ENCODE peak calls at places on chromosomes 7 and 10, in six cellular contexts. D is colonic mucosa; L is heart right ventricle; T is CD8-positive, alpha-beta T cell; P is esophagus squamous epithelium; I is tibial artery. O is an unnamed sample.

GRCh38 chr10:4249841-4250496 is 465.0 kb upstream of the KLF6 start:
- DNase-seq in D (no peak), I (no peak), L (no peak), P (no peak), T (no peak), O (no peak)

GRCh38 chr10:89160339-89160738 is 46.8 kb downstream of the CH25H start:
- DNase-seq in D (no peak), L (no peak), P (no peak), T (no peak), I (no peak), O (no peak)

GRCh38 chr10:1544929-1545328 is 192.4 kb downstream of the ADARB2 start:
- DNase-seq in I (no peak), D (no peak), T (no peak), L (no peak), P (no peak), O (no peak)

GRCh38 chr10:32788359-32788758 is 169.7 kb downstream of the ITGB1 start:
- DNase-seq in P (no peak), T (no peak), L (no peak), D (no peak), I (no peak), O (no peak)

GRCh38 chr7:97018775-97019535 is 5.7 kb downstream of the DLX5 start:
- DNase-seq in I (no peak), T (no peak), D (no peak), L (no peak), P (no peak), O (no peak)

GRCh38 chr7:55515569-55516279 is 56.6 kb downstream of the VOPP1 start:
- DNase-seq in T (no peak), P (no peak), D (no peak), I (no peak), L (peak), O (no peak)

GRCh38 chr10:102475451-102476040 is 24.2 kb upstream of the C10orf95 start:
- DNase-seq in P (no peak), D (no peak), I (no peak), T (no peak), L (no peak), O (no peak)

GRCh38 chr10:13681095-13681494 is 94.3 kb downstream of the PRPF18 start:
- DNase-seq in P (no peak), I (no peak), D (no peak), L (no peak), T (no peak), O (no peak)

GRCh38 chr7:34337163-34337562 is 320.9 kb upstream of the NPSR1 start:
- DNase-seq in I (no peak), P (no peak), D (no peak), T (no peak), L (no peak), O (no peak)

GRCh38 chr10:70274643-70275042 is 9.2 kb downstream of the NPFFR1 start:
- DNase-seq in D (no peak), P (no peak), T (no peak), L (no peak), I (peak), O (no peak)

GRCh38 chr7:40673285-40673684 is 538.5 kb downstream of the SUGCT start:
- DNase-seq in P (no peak), D (no peak), T (no peak), L (no peak), I (no peak), O (no peak)

GRCh38 chr10:29482591-29483421 is 152.0 kb downstream of the SVIL start:
- DNase-seq in L (no peak), T (no peak), I (no peak), P (no peak), D (no peak), O (no peak)

GRCh38 chr7:70693690-70694356 is 438.1 kb upstream of the GALNT17 start:
- DNase-seq in T (peak), D (peak), I (peak), P (no peak), L (peak), O (peak)
- TF ChIP-seq CTCF in T (no peak), D (peak), I (peak), P (peak), L (peak), O (peak)

GRCh38 chr7:101251871-101252659 is 7.2 kb upstream of the FIS1 start:
- DNase-seq in L (peak), T (peak), P (peak), I (peak), D (peak), O (peak)
- TF ChIP-seq CTCF in L (no peak), T (no peak), P (no peak), I (no peak), D (no peak), O (no peak)

GRCh38 chr7:151008511-151009323 is 15.6 kb downstream of the ATG9B start:
- DNase-seq in I (no peak), P (no peak), T (peak), D (peak), L (peak), O (no peak)
- TF ChIP-seq CTCF in I (peak), P (peak), T (peak), D (peak), L (peak), O (peak)

GRCh38 chr7:71984348-71984747 is 427.8 kb downstream of the CALN1 start:
- DNase-seq in L (no peak), I (no peak), T (no peak), D (no peak), P (no peak), O (no peak)

GRCh38 chr7:71987200-71987767 is 424.9 kb downstream of the CALN1 start:
- DNase-seq in P (no peak), I (no peak), L (no peak), D (no peak), T (no peak), O (no peak)

GRCh38 chr7:71988176-71988575 is 424.0 kb downstream of the CALN1 start:
- DNase-seq in P (no peak), I (no peak), D (no peak), T (no peak), L (no peak), O (no peak)

DNA sequence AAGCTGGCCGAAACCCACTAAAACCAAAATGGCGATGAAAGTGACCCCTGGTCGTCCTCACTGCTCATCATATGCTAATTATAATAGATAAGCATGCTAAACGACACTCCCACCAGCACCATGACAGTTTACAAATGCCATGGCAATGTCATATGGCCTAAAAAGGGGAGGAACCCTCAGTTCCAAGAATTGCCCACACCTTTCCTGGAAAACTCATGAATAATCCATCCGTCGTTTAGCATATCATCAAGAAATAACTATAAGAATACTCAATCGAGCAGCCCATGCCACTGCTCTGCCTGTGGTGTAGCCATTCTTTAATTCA is 422.0 kb downstream of the CALN1 start:
- DNase-seq in D (no peak), T (no peak), L (no peak), P (no peak), I (no peak), O (no peak)
- TF ChIP-seq CTCF in D (no peak), T (no peak), L (no peak), P (no peak), I (no peak), O (no peak)

GRCh38 chr10:125283191-125283590 is 122.8 kb upstream of the CTBP2 start:
- DNase-seq in L (no peak), D (peak), T (no peak), P (no peak), I (no peak), O (no peak)
- TF ChIP-seq CTCF in L (no peak), D (no peak), T (no peak), P (no peak), I (no peak), O (no peak)

GRCh38 chr7:76091506-76091905 is 43.6 kb downstream of the MDH2 start:
- DNase-seq in I (no peak), D (no peak), P (no peak), T (no peak), L (no peak), O (no peak)

GRCh38 chr7:76086070-76086469 is 38.2 kb downstream of the MDH2 start:
- DNase-seq in P (no peak), D (no peak), I (no peak), T (no peak), L (no peak), O (no peak)

GRCh38 chr7:76095908-76096307 is 48.0 kb downstream of the MDH2 start:
- DNase-seq in T (no peak), I (no peak), P (no peak), D (no peak), L (no peak), O (no peak)

GRCh38 chr7:76089865-76090495 is 42.1 kb downstream of the MDH2 start:
- DNase-seq in T (no peak), D (no peak), P (no peak), L (no peak), I (no peak), O (no peak)
- TF ChIP-seq CTCF in T (no peak), D (no peak), P (no peak), L (no peak), I (no peak), O (no peak)